ENCODE peak calls at places on chromosomes 16 and 17, in five cellular contexts. L is HepG2, S is IMR-90, G is fibroblast of lung, R is neural progenitor cell. H is an unnamed sample.
A peak's percentile ranks its signal among the peaks of the same experiment; 100 is the strongest.

GRCh38 chr16:29811896-29812665 is at the start of gene PRRT2:
- DNase-seq in L (no peak), R (peak; percentile 92), G (no peak), S (peak; percentile 43), H (peak; percentile 90)

GRCh38 chr16:28210979-28211505 is 723 bp downstream of the XPO6 start:
- DNase-seq in S (peak; percentile 75), L (peak; percentile 35), G (peak; percentile 68), R (peak; percentile 64), H (peak; percentile 97)

GRCh38 chr16:83095926-83096692 is 469.3 kb downstream of the CDH13 start:
- DNase-seq in R (no peak), G (peak; percentile 14), L (no peak), S (peak; percentile 70), H (no peak)

GRCh38 chr16:27179500-27180072 is 23.7 kb upstream of the KDM8 start:
- DNase-seq in S (peak; percentile 47), L (peak; percentile 72), G (peak; percentile 66), R (peak; percentile 79), H (peak; percentile 90)

GRCh38 chr16:74052006-74052405 is 244.6 kb upstream of the PSMD7 start:
- DNase-seq in G (no peak), L (no peak), R (no peak), S (no peak), H (no peak)

GRCh38 chr16:89722392-89723278 is 1.3 kb downstream of the ZNF276 start:
- DNase-seq in L (no peak), S (peak; percentile 16), R (peak; percentile 43), G (peak; percentile 40), H (no peak)

GRCh38 chr16:89525146-89525913 is 17.1 kb downstream of the SPG7 start:
- DNase-seq in S (no peak), G (no peak), R (no peak), L (no peak), H (peak; percentile 29)

GRCh38 chr16:66939366-66939765 is 4.0 kb downstream of the CES2 start:
- DNase-seq in S (no peak), R (no peak), L (no peak), G (no peak), H (peak; percentile 22)

GRCh38 chr17:64306850-64307463 is 43.9 kb upstream of the TEX2 start:
- DNase-seq in L (peak; percentile 60), G (peak; percentile 83), S (peak; percentile 67), R (peak; percentile 74), H (peak; percentile 88)

GRCh38 chr16:67446968-67447507 is 16.1 kb downstream of the HSD11B2 start:
- DNase-seq in G (no peak), R (no peak), L (no peak), S (no peak), H (peak; percentile 58)

GRCh38 chr16:7548796-7549318 is 216.2 kb downstream of the RBFOX1 start:
- DNase-seq in G (no peak), R (no peak), S (no peak), L (no peak), H (no peak)

GRCh38 chr16:9798952-9799590 is 383.2 kb downstream of the GRIN2A start:
- DNase-seq in S (no peak), G (no peak), R (no peak), L (no peak), H (no peak)

GRCh38 chr17:1582374-1582773 is 19.8 kb upstream of the PITPNA start:
- DNase-seq in R (no peak), L (no peak), S (no peak), G (no peak), H (peak; percentile 42)

GRCh38 chr17:41140360-41141132 is at the start of gene KRTAP4-6:
- DNase-seq in G (no peak), S (peak; percentile 86), L (peak; percentile 9), R (no peak), H (peak; percentile 78)

DNA sequence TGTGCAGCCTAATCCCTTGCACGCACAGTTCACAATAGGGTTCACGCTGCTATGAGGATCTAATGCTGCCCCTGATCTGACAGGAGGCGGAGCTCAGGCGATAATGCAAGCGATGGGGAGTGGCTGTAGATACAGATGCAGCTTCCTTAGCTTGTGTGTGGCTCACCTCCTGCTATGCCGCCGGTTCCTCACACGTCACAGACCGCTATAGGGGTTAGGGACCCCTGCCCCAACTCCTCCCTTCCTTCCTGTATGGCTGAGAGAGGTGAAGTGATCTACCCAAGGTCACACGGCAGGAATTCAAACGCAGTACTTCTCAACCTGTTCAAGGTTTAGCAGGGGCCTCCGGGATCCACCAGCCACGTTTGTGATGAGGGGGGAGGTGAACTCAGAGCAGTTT is 13.4 kb upstream of the PLLP start:
- DNase-seq in G (no peak), R (peak; percentile 20), L (no peak), S (no peak), H (peak; percentile 34)
- H2AFZ ChIP-seq in G (no peak overlapping the region), R (no peak overlapping the region), L (no peak overlapping the region), S (peak overlapping the region; percentile 59), H (no peak overlapping the region)

DNA sequence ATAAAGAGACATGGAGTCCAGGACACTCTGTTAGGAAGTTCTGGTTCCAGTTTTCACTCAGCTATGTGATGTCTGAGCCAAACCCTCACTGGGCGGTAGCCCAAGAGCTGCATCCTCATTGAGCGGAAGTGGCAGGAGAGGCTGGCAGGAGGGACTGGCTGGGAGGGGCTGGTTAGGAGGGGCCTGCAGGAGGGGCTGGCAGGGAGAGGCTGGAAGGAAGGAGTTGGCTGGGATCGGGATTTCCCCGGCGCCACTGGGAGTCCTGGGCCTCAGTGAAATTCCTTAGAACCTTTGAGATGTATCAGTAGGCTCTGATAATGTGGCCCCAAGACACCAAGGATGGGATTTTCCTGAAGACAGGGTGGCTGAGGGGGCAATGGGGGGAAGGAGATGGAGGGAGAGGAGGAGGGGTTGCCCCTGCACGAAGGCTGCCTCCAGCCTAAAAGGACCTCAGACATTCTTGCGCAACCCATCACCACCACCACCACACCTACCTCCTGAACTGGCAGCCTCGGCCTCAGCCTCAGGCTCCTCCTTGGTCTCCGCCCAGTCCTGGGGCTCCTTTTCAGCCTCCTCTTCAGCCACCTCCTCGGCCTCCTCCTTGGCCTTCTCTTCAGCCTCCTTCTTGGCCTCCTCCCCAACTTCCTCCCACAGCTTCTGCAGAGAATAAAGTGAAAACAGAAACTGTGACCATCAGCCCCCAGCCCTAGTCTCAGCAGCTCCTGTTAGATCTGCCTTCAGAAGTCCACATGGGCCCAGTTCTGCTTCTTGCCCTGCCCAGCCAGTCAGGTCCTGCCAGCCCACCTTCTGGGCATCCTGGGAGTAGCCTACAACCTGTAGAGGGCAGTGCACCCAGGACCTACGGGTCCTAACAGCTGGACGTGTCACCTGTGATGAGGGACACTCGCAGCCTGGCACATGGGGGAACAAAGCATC is 31.7 kb downstream of the CNGB1 start:
- DNase-seq in L (peak; percentile 22), R (no peak), G (peak; percentile 65), S (peak; percentile 20), H (peak; percentile 77)
- H2AFZ ChIP-seq in L (no peak overlapping the region), R (peak overlapping the region; percentile 24), G (no peak overlapping the region), S (peak overlapping the region; percentile 58), H (peak overlapping the region; percentile 17)

GRCh38 chr16:88382491-88383400 is at the start of gene ZNF469:
- DNase-seq in S (peak; percentile 57), R (peak; percentile 69), G (peak; percentile 36), L (no peak), H (peak; percentile 99)
- H2AFZ ChIP-seq in S (peak within 1 kb of the TSS; percentile 86), R (peak within 1 kb of the TSS; percentile 28), G (no peak within 1 kb of the TSS), L (no peak within 1 kb of the TSS), H (peak within 1 kb of the TSS; percentile 80)

GRCh38 chr17:78738245-78738644 is 43.8 kb downstream of the CYTH1 start:
- DNase-seq in R (no peak), S (no peak), G (no peak), L (no peak), H (no peak)

GRCh38 chr17:78734841-78735641 is 47.0 kb downstream of the CYTH1 start:
- DNase-seq in S (no peak), L (peak; percentile 52), G (no peak), R (no peak), H (no peak)

GRCh38 chr17:78737332-78737731 is 44.7 kb downstream of the CYTH1 start:
- DNase-seq in L (no peak), R (no peak), S (peak; percentile 83), G (peak; percentile 84), H (peak; percentile 83)

GRCh38 chr17:78735832-78736525 is 46.1 kb downstream of the CYTH1 start:
- DNase-seq in R (no peak), L (peak; percentile 50), S (no peak), G (no peak), H (no peak)

DNA sequence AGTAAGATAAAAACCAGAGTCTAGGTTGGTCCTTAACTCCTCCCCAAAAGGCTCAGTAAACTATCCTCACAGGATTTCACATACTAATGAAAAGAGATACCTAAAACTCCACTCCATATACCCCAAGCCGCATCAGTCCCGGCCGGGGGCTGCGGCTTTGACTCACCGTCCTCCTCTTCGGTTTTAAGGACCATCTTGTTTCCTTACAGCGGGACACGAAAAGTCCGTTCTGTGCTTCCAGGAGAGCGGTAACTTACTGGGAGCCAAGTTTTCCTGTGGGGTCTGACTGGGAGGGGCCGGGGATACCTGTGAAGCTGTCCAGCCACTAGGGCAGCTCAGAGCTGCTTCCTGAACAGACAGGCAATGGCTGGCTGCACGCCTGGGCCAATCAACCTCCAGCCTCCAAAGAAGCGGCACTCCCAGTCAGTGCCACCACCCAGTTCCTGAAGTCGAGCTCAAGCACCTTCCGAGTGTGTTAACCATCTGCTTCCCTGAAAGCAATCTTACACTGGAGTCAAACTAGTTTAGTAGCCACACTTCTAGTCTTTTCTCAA is 45.5 kb downstream of the CYTH1 start:
- DNase-seq in L (no peak), R (no peak), G (no peak), S (no peak), H (no peak)
- H2AFZ ChIP-seq in L (no peak overlapping the region), R (no peak overlapping the region), G (no peak overlapping the region), S (no peak overlapping the region), H (peak overlapping the region; percentile 88)

GRCh38 chr17:17206149-17206912 is at the start of gene PLD6:
- DNase-seq in L (peak; percentile 67), R (no peak), S (peak; percentile 39), G (peak; percentile 71), H (no peak)
- H2AFZ ChIP-seq in L (no peak within 1 kb of the TSS), R (no peak within 1 kb of the TSS), S (peak within 1 kb of the TSS; percentile 85), G (peak within 1 kb of the TSS; percentile 38), H (peak within 1 kb of the TSS; percentile 72)

DNA sequence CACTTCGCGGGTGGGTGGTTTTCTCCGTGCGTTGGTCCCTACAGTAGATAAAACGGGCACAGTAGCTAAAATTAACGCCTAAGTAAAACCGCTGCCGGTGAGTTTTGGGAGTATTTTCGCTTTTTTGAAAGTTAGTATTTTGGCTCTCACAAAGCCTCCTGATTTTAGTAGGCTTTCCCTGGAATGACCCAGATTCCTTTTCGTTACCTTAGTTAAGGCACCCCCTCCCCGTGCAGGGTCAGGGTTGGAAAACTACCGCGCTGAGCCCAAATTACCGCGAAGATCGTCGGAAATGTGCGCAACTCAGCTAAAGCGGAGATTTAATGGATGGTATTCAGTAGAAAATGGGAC is 28.3 kb upstream of the ST6GALNAC1 start:
- DNase-seq in G (no peak), S (no peak), R (no peak), L (no peak), H (no peak)
- H2AFZ ChIP-seq in G (peak overlapping the region; percentile 61), S (peak overlapping the region; percentile 99), R (peak overlapping the region; percentile 79), L (no peak overlapping the region), H (peak overlapping the region; percentile 47)

GRCh38 chr17:7750321-7750821 is 32.8 kb downstream of the DNAH2 start:
- DNase-seq in G (peak; percentile 85), S (peak; percentile 89), L (no peak), R (no peak), H (peak; percentile 86)
- H2AFZ ChIP-seq in G (no peak overlapping the region), S (no peak overlapping the region), L (no peak overlapping the region), R (no peak overlapping the region), H (no peak overlapping the region)

GRCh38 chr16:69188716-69189115 is 1.8 kb downstream of the SNTB2 start:
- DNase-seq in G (no peak), R (peak; percentile 22), S (peak; percentile 67), L (no peak), H (peak; percentile 90)
- H2AFZ ChIP-seq in G (no peak overlapping the region), R (no peak overlapping the region), S (no peak overlapping the region), L (no peak overlapping the region), H (peak overlapping the region; percentile 72)